ENCODE peak calls at places on chromosomes 13 and 19, in ten cellular contexts. Y is ovary, K is gastrocnemius medialis, V is Panc1, X is tibial artery, L is ascending aorta, F is transverse colon, I is left lung, G is vagina, M is hepatocyte. B is an unnamed sample.

GRCh38 chr19:40542197-40542859 is 34.3 kb upstream of the SHKBP1 start:
- DNase-seq in Y (peak), K (no peak), V (no peak), X (peak), L (no peak), F (peak), I (no peak), G (no peak), M (peak), B (peak)

GRCh38 chr13:52850396-52851152 is 2.1 kb upstream of the PCDH8 start:
- DNase-seq in Y (peak), K (peak), V (no peak), X (peak), L (no peak), F (peak), I (peak), G (no peak), M (peak), B (peak)

GRCh38 chr19:49809155-49809986 is 3.7 kb downstream of the FUZ start:
- DNase-seq in Y (peak), K (peak), V (no peak), X (peak), L (no peak), F (peak), I (peak), G (no peak), M (peak), B (peak)

GRCh38 chr13:113934576-113934975 is 39.3 kb downstream of the C13orf46 start:
- DNase-seq in Y (peak), K (no peak), V (no peak), X (peak), L (no peak), F (peak), I (peak), G (no peak), M (no peak), B (no peak)

GRCh38 chr13:59663707-59664106 is 500.0 kb downstream of the DIAPH3 start:
- DNase-seq in Y (no peak), K (no peak), V (no peak), X (no peak), L (no peak), F (no peak), I (no peak), G (no peak), M (no peak), B (no peak)

GRCh38 chr13:100394005-100394695 is 194.4 kb downstream of the GGACT start:
- DNase-seq in Y (no peak), K (no peak), V (peak), X (no peak), L (no peak), F (no peak), I (no peak), G (no peak), M (no peak), B (peak)

GRCh38 chr19:44653977-44654784 is 10.5 kb downstream of the PVR start:
- DNase-seq in Y (peak), K (peak), V (no peak), X (peak), L (peak), F (peak), I (peak), G (no peak), M (peak), B (peak)

GRCh38 chr19:47186337-47187022 is 44.5 kb downstream of the BBC3 start:
- DNase-seq in Y (no peak), K (no peak), V (no peak), X (no peak), L (no peak), F (peak), I (no peak), G (no peak), M (no peak), B (no peak)

GRCh38 chr13:91162180-91162579 is 185.3 kb upstream of the MIR17HG start:
- DNase-seq in Y (no peak), K (no peak), V (no peak), X (no peak), L (no peak), F (no peak), I (no peak), G (no peak), M (no peak), B (no peak)

GRCh38 chr19:30206187-30206586 is 166.0 kb upstream of the ZNF536 start:
- DNase-seq in Y (no peak), K (no peak), V (no peak), X (no peak), L (no peak), F (no peak), I (no peak), G (peak), M (no peak), B (no peak)

GRCh38 chr19:29603308-29603707 is 2.8 kb upstream of the POP4 start:
- DNase-seq in Y (no peak), K (no peak), V (no peak), X (no peak), L (no peak), F (no peak), I (no peak), G (no peak), M (no peak), B (no peak)

GRCh38 chr19:40348961-40349507 is 539 bp downstream of the PLD3 start:
- DNase-seq in Y (no peak), K (no peak), V (no peak), X (no peak), L (no peak), F (no peak), I (no peak), G (no peak), M (peak), B (peak)

GRCh38 chr13:110520431-110521295 is 40.9 kb downstream of the RAB20 start:
- DNase-seq in Y (peak), K (peak), V (no peak), X (peak), L (peak), F (peak), I (peak), G (peak), M (peak), B (peak)

GRCh38 chr13:47903836-47904235 is 97.2 kb downstream of the SUCLA2 start:
- DNase-seq in Y (no peak), K (no peak), V (no peak), X (no peak), L (no peak), F (no peak), I (no peak), G (no peak), M (no peak), B (no peak)

GRCh38 chr13:85266771-85267170 is 532.4 kb downstream of the SLITRK6 start:
- DNase-seq in Y (no peak), K (no peak), V (no peak), X (no peak), L (no peak), F (no peak), I (no peak), G (no peak), M (no peak), B (no peak)

GRCh38 chr19:44634785-44635184 is 8.9 kb upstream of the PVR start:
- DNase-seq in Y (no peak), K (no peak), V (no peak), X (no peak), L (no peak), F (no peak), I (no peak), G (no peak), M (no peak), B (no peak)

GRCh38 chr13:64277097-64277496 is 2861.4 kb upstream of the PCDH20 start:
- DNase-seq in Y (no peak), K (no peak), V (no peak), X (no peak), L (no peak), F (no peak), I (no peak), G (no peak), M (no peak), B (no peak)

GRCh38 chr19:13037161-13037560 is 41.9 kb downstream of the NFIX start:
- DNase-seq in Y (no peak), K (no peak), V (no peak), X (no peak), L (no peak), F (no peak), I (no peak), G (no peak), M (no peak), B (no peak)

GRCh38 chr19:55251296-55252081 is 7.3 kb downstream of the PPP6R1 start:
- DNase-seq in Y (no peak), K (no peak), V (no peak), X (no peak), L (no peak), F (no peak), I (peak), G (no peak), M (no peak), B (no peak)

GRCh38 chr13:102817241-102817640 is 18.3 kb downstream of the BIVM start:
- DNase-seq in Y (no peak), K (no peak), V (no peak), X (no peak), L (no peak), F (no peak), I (no peak), G (no peak), M (no peak), B (no peak)

GRCh38 chr19:12785431-12786011 is 5.8 kb upstream of the JUNB start:
- DNase-seq in Y (no peak), K (no peak), V (no peak), X (no peak), L (no peak), F (peak), I (no peak), G (no peak), M (no peak), B (peak)

GRCh38 chr19:43820098-43820860 is 6.8 kb upstream of the ZNF283 start:
- DNase-seq in Y (no peak), K (no peak), V (no peak), X (no peak), L (no peak), F (no peak), I (peak), G (no peak), M (no peak), B (peak)

GRCh38 chr13:30998548-30999140 is 66.2 kb downstream of the TEX26 start:
- DNase-seq in Y (no peak), K (no peak), V (no peak), X (no peak), L (no peak), F (no peak), I (no peak), G (peak), M (peak), B (no peak)

GRCh38 chr19:1254081-1254527 is 5.7 kb downstream of the MIDN start:
- DNase-seq in Y (peak), K (no peak), V (no peak), X (no peak), L (no peak), F (peak), I (no peak), G (no peak), M (no peak), B (no peak)

GRCh38 chr13:81458211-81458610 is 1117.3 kb upstream of the SPRY2 start:
- DNase-seq in Y (no peak), K (no peak), V (no peak), X (no peak), L (no peak), F (no peak), I (no peak), G (no peak), M (no peak), B (no peak)

GRCh38 chr19:16326401-16327130 is 1.9 kb downstream of the KLF2 start:
- DNase-seq in Y (peak), K (no peak), V (no peak), X (no peak), L (no peak), F (peak), I (peak), G (no peak), M (no peak), B (no peak)

GRCh38 chr13:67277581-67277980 is 47.4 kb upstream of the PCDH9 start:
- DNase-seq in Y (no peak), K (no peak), V (no peak), X (no peak), L (no peak), F (no peak), I (no peak), G (no peak), M (no peak), B (no peak)

GRCh38 chr13:47046706-47047105 is 149.9 kb upstream of the HTR2A start:
- DNase-seq in Y (no peak), K (no peak), V (no peak), X (no peak), L (no peak), F (no peak), I (no peak), G (no peak), M (no peak), B (no peak)

GRCh38 chr13:27283906-27284523 is 13.4 kb downstream of the RASL11A start:
- DNase-seq in Y (no peak), K (no peak), V (no peak), X (peak), L (no peak), F (peak), I (no peak), G (no peak), M (no peak), B (no peak)

GRCh38 chr13:27311518-27312208 is 41.0 kb downstream of the RASL11A start:
- DNase-seq in Y (no peak), K (no peak), V (no peak), X (no peak), L (no peak), F (no peak), I (no peak), G (no peak), M (no peak), B (no peak)

GRCh38 chr19:47271949-47272348 is 2.7 kb upstream of the INAFM1 start:
- DNase-seq in Y (peak), K (no peak), V (no peak), X (no peak), L (no peak), F (no peak), I (no peak), G (no peak), M (no peak), B (no peak)

GRCh38 chr19:9793051-9793591 is 24.6 kb upstream of the ZNF846 start:
- DNase-seq in Y (peak), K (no peak), V (no peak), X (peak), L (peak), F (peak), I (peak), G (no peak), M (peak), B (peak)

GRCh38 chr13:40520916-40521315 is 145.5 kb downstream of the FOXO1 start:
- DNase-seq in Y (no peak), K (no peak), V (no peak), X (no peak), L (no peak), F (no peak), I (no peak), G (no peak), M (no peak), B (no peak)

GRCh38 chr19:1259873-1260748 is 9.0 kb upstream of the CIRBP start:
- DNase-seq in Y (no peak), K (no peak), V (no peak), X (no peak), L (no peak), F (peak), I (peak), G (no peak), M (no peak), B (no peak)

GRCh38 chr19:19443902-19444693 is 38.6 kb downstream of the GATAD2A start:
- DNase-seq in Y (no peak), K (no peak), V (no peak), X (no peak), L (no peak), F (no peak), I (no peak), G (no peak), M (no peak), B (no peak)

GRCh38 chr13:99995503-99996176 is 14.1 kb downstream of the ZIC2 start:
- DNase-seq in Y (no peak), K (no peak), V (no peak), X (no peak), L (no peak), F (no peak), I (no peak), G (no peak), M (no peak), B (no peak)

GRCh38 chr13:26837102-26837501 is 76.5 kb upstream of the GPR12 start:
- DNase-seq in Y (no peak), K (no peak), V (no peak), X (no peak), L (no peak), F (no peak), I (no peak), G (no peak), M (no peak), B (no peak)

GRCh38 chr13:74066937-74067336 is 67.3 kb downstream of the KLF12 start:
- DNase-seq in Y (no peak), K (no peak), V (no peak), X (no peak), L (no peak), F (no peak), I (no peak), G (no peak), M (no peak), B (no peak)

GRCh38 chr13:24273926-24274325 is 35.5 kb upstream of the C1QTNF9 start:
- DNase-seq in Y (peak), K (no peak), V (no peak), X (no peak), L (no peak), F (no peak), I (no peak), G (no peak), M (no peak), B (no peak)

GRCh38 chr13:24277721-24278120 is 31.7 kb upstream of the C1QTNF9 start:
- DNase-seq in Y (peak), K (no peak), V (no peak), X (no peak), L (no peak), F (no peak), I (no peak), G (no peak), M (no peak), B (no peak)

GRCh38 chr13:24275041-24275440 is 34.3 kb upstream of the C1QTNF9 start:
- DNase-seq in Y (peak), K (no peak), V (no peak), X (no peak), L (no peak), F (no peak), I (no peak), G (no peak), M (no peak), B (no peak)

GRCh38 chr13:24274452-24274971 is 34.9 kb upstream of the C1QTNF9 start:
- DNase-seq in Y (peak), K (no peak), V (no peak), X (no peak), L (no peak), F (peak), I (no peak), G (no peak), M (no peak), B (peak)

DNA sequence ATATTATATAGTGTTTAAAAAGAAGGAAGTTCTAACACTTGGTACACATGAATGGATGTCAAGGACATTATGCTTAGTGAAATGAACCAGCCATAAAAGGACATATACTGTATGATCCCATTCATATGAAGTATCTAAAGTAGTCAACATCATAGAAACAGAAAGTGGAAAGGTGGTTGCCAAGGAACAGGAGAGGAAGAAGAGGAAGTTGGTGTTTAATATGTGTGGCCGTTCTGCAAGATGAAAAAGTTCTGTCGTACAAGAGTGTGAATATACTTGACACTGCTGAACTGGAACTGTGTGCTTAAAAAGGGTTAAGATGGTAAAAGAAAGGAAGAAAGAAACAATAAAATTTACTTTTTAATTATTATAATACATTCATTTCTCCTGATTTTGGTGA is 33.1 kb upstream of the C1QTNF9 start:
- DNase-seq in Y (no peak), K (no peak), V (no peak), X (no peak), L (no peak), F (no peak), I (no peak), G (no peak), M (no peak), B (no peak)
- H3K27ac ChIP-seq in Y (no peak), K (no peak), V (no peak), X (no peak), L (no peak), F (no peak), I (peak), G (no peak), M (no peak), B (no peak)

GRCh38 chr13:45331981-45332830 is 8.8 kb downstream of the TPT1 start:
- DNase-seq in Y (no peak), K (no peak), V (no peak), X (peak), L (no peak), F (no peak), I (no peak), G (no peak), M (no peak), B (no peak)

GRCh38 chr13:45328661-45329105 is 12.3 kb downstream of the TPT1 start:
- DNase-seq in Y (no peak), K (no peak), V (no peak), X (no peak), L (no peak), F (no peak), I (no peak), G (no peak), M (no peak), B (no peak)

GRCh38 chr13:45325806-45326205 is 15.2 kb downstream of the TPT1 start:
- DNase-seq in Y (peak), K (peak), V (no peak), X (peak), L (peak), F (no peak), I (no peak), G (no peak), M (peak), B (peak)

GRCh38 chr13:45331123-45331619 is 9.8 kb downstream of the TPT1 start:
- DNase-seq in Y (no peak), K (no peak), V (no peak), X (no peak), L (no peak), F (no peak), I (no peak), G (no peak), M (no peak), B (no peak)

GRCh38 chr13:45327253-45327954 is 13.6 kb downstream of the TPT1 start:
- DNase-seq in Y (no peak), K (no peak), V (no peak), X (no peak), L (no peak), F (no peak), I (no peak), G (no peak), M (no peak), B (no peak)
- TF ChIP-seq CTCF in Y (no peak), K (no peak), V (no peak), X (no peak), L (no peak), F (no peak), I (no peak), G (no peak), M (no peak), B (no peak)

DNA sequence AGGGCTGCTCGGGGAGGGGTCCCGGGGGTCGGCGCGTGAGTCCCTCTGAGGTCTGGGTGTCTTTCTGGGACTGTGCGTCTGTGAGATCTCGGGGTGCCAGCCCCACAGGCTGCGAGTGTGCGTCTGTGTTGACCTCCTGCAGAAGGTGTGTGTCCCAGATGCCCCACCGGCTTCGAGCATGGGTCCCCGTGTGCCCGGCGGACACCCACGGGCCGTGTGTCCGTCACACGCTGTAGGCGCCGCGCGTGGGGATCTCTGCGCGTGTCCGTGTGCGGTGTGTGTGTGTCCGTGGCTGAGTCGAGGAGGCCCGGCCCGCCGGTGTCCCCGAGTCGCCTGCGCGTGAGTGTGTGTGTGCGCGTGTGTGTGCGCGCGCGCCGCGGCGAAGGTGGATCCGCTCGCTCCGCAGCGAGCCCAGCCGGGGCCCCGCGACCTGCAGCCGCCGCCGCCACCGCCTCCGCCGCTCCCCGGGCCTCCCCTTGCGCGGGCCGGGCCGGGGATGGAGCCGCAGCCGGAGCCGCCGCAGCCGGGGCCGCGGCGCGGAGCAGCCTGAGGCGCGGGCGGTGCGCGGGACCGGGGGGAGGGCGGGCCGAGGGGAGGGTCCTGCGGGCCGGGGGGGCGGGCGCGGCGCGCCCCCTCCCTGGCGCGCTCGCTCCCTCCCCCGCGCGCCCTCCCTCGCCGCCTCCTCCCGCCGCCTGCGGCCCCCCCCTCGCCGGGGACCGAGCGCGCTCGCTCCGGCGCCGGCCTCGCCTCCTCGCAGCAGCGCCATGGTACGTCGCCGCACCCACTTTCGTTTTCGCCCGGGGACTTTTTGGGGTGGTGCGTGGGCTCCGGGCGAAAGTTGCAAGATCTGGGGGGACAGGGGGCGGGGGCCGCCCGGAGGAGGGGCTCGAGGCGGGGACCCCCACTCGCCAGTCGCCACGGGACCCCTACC is 7.2 kb upstream of the NFIC start:
- DNase-seq in Y (peak), K (peak), V (no peak), X (peak), L (no peak), F (peak), I (peak), G (peak), M (peak), B (peak)
- H3K27ac ChIP-seq in Y (peak), K (peak), V (peak), X (peak), L (peak), F (peak), I (peak), G (peak), M (peak), B (peak)

DNA sequence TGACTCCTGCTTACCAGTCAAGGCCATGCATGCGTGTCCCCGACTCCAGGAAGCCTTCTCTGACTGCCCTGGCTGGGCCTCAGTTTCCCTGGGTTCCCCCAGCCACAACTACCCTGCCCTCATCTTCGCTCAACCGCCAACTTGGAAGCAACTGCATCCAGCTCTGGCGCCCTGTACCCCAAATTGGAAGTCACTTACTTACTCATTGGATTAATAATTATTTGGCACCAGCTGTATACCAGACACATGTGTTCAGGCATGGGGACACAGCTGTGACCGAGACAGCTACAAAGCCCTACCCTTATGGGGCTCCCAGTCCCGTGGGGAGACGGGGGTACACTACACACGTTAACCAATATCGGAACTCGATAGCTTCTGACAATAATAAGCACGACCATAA is 10.9 kb upstream of the SEMA6B start:
- DNase-seq in Y (no peak), K (no peak), V (no peak), X (no peak), L (no peak), F (no peak), I (no peak), G (no peak), M (no peak), B (no peak)
- TF ChIP-seq CTCF in Y (no peak), K (no peak), V (no peak), X (no peak), L (no peak), F (no peak), I (no peak), G (no peak), M (no peak), B (no peak)